ENCODE peak calls at places on chromosome 12, in seven cellular contexts. One of them, this sample, is unnamed.

GRCh38 chr12:2794261-2794735 is 472 bp upstream of the FKBP4 start:
- DNase-seq in sigmoid colon: no peak
- DNase-seq in stomach: no peak
- DNase-seq in transverse colon: peak
- DNase-seq in HepG2: no peak
- DNase-seq in H1: peak
- DNase-seq in GM12878: no peak
- DNase-seq in this sample: no peak

GRCh38 chr12:80559766-80560165 is 115.7 kb downstream of the PTPRQ start:
- DNase-seq in HepG2: no peak
- DNase-seq in transverse colon: no peak
- DNase-seq in stomach: no peak
- DNase-seq in sigmoid colon: no peak
- DNase-seq in H1: no peak
- DNase-seq in GM12878: no peak
- DNase-seq in this sample: no peak

GRCh38 chr12:46364777-46365580 is 7.6 kb downstream of the SLC38A2 start:
- DNase-seq in H1: no peak
- DNase-seq in GM12878: no peak
- DNase-seq in transverse colon: peak
- DNase-seq in sigmoid colon: peak
- DNase-seq in stomach: peak
- DNase-seq in HepG2: peak
- DNase-seq in this sample: no peak

GRCh38 chr12:109718390-109718789 is 4.8 kb downstream of the FAM222A start:
- DNase-seq in sigmoid colon: no peak
- DNase-seq in transverse colon: no peak
- DNase-seq in stomach: no peak
- DNase-seq in HepG2: no peak
- DNase-seq in H1: peak
- DNase-seq in GM12878: no peak
- DNase-seq in this sample: no peak

GRCh38 chr12:92393504-92393903 is 247.9 kb upstream of the BTG1 start:
- DNase-seq in transverse colon: no peak
- DNase-seq in stomach: no peak
- DNase-seq in HepG2: no peak
- DNase-seq in sigmoid colon: no peak
- DNase-seq in GM12878: no peak
- DNase-seq in H1: no peak
- DNase-seq in this sample: no peak

GRCh38 chr12:4278582-4278939 is 5.0 kb downstream of the CCND2 start:
- DNase-seq in GM12878: no peak
- DNase-seq in sigmoid colon: peak
- DNase-seq in stomach: no peak
- DNase-seq in transverse colon: peak
- DNase-seq in HepG2: no peak
- DNase-seq in H1: peak
- DNase-seq in this sample: peak

GRCh38 chr12:49794811-49795653 is 33.2 kb downstream of the NCKAP5L start:
- DNase-seq in H1: no peak
- DNase-seq in HepG2: no peak
- DNase-seq in transverse colon: no peak
- DNase-seq in GM12878: no peak
- DNase-seq in sigmoid colon: peak
- DNase-seq in stomach: no peak
- DNase-seq in this sample: no peak

GRCh38 chr12:105107176-105107496 is 395 bp upstream of the WASHC4 start:
- DNase-seq in H1: no peak
- DNase-seq in HepG2: no peak
- DNase-seq in transverse colon: no peak
- DNase-seq in GM12878: no peak
- DNase-seq in sigmoid colon: peak
- DNase-seq in stomach: no peak
- DNase-seq in this sample: peak

GRCh38 chr12:110304061-110304551 is 23.1 kb downstream of the ATP2A2 start:
- DNase-seq in GM12878: no peak
- DNase-seq in transverse colon: no peak
- DNase-seq in stomach: no peak
- DNase-seq in H1: no peak
- DNase-seq in HepG2: no peak
- DNase-seq in sigmoid colon: no peak
- DNase-seq in this sample: no peak

GRCh38 chr12:18828483-18828882 is 90.6 kb downstream of the CAPZA3 start:
- DNase-seq in stomach: no peak
- DNase-seq in transverse colon: no peak
- DNase-seq in sigmoid colon: no peak
- DNase-seq in H1: no peak
- DNase-seq in GM12878: no peak
- DNase-seq in HepG2: no peak
- DNase-seq in this sample: no peak

GRCh38 chr12:52740591-52740990 is 36.6 kb downstream of the KRT76 start:
- DNase-seq in stomach: no peak
- DNase-seq in GM12878: no peak
- DNase-seq in H1: no peak
- DNase-seq in transverse colon: no peak
- DNase-seq in sigmoid colon: no peak
- DNase-seq in HepG2: no peak
- DNase-seq in this sample: no peak

GRCh38 chr12:14961466-14962155 is at the start of gene ARHGDIB:
- DNase-seq in GM12878: peak
- DNase-seq in transverse colon: peak
- DNase-seq in H1: no peak
- DNase-seq in HepG2: no peak
- DNase-seq in stomach: peak
- DNase-seq in sigmoid colon: no peak
- DNase-seq in this sample: peak

GRCh38 chr12:92505373-92506340 is 197.1 kb upstream of the PLEKHG7 start:
- DNase-seq in transverse colon: peak
- DNase-seq in H1: no peak
- DNase-seq in HepG2: no peak
- DNase-seq in stomach: peak
- DNase-seq in sigmoid colon: peak
- DNase-seq in GM12878: peak
- DNase-seq in this sample: peak

GRCh38 chr12:62683724-62684501 is 217.3 kb downstream of the MON2 start:
- DNase-seq in sigmoid colon: peak
- DNase-seq in H1: no peak
- DNase-seq in GM12878: no peak
- DNase-seq in HepG2: no peak
- DNase-seq in transverse colon: peak
- DNase-seq in stomach: no peak
- DNase-seq in this sample: no peak

GRCh38 chr12:16062611-16063010 is 151.5 kb downstream of the DERA start:
- DNase-seq in transverse colon: no peak
- DNase-seq in H1: no peak
- DNase-seq in sigmoid colon: no peak
- DNase-seq in stomach: no peak
- DNase-seq in GM12878: no peak
- DNase-seq in HepG2: no peak
- DNase-seq in this sample: peak

GRCh38 chr12:65907465-65907864 is 83.2 kb downstream of the HMGA2 start:
- DNase-seq in H1: no peak
- DNase-seq in GM12878: no peak
- DNase-seq in HepG2: no peak
- DNase-seq in transverse colon: no peak
- DNase-seq in sigmoid colon: no peak
- DNase-seq in stomach: no peak
- DNase-seq in this sample: no peak

GRCh38 chr12:46959484-46959883 is 119.9 kb upstream of the PCED1B start:
- DNase-seq in H1: no peak
- DNase-seq in HepG2: no peak
- DNase-seq in sigmoid colon: no peak
- DNase-seq in GM12878: no peak
- DNase-seq in stomach: no peak
- DNase-seq in transverse colon: no peak
- DNase-seq in this sample: no peak

GRCh38 chr12:52896190-52897100 is 8.4 kb downstream of the KRT8 start:
- DNase-seq in stomach: no peak
- DNase-seq in GM12878: no peak
- DNase-seq in sigmoid colon: no peak
- DNase-seq in HepG2: no peak
- DNase-seq in transverse colon: peak
- DNase-seq in H1: no peak
- DNase-seq in this sample: no peak

GRCh38 chr12:120361506-120362208 is 7.3 kb downstream of the MSI1 start:
- DNase-seq in transverse colon: peak
- DNase-seq in stomach: peak
- DNase-seq in sigmoid colon: peak
- DNase-seq in GM12878: no peak
- DNase-seq in H1: peak
- DNase-seq in HepG2: no peak
- DNase-seq in this sample: no peak

DNA sequence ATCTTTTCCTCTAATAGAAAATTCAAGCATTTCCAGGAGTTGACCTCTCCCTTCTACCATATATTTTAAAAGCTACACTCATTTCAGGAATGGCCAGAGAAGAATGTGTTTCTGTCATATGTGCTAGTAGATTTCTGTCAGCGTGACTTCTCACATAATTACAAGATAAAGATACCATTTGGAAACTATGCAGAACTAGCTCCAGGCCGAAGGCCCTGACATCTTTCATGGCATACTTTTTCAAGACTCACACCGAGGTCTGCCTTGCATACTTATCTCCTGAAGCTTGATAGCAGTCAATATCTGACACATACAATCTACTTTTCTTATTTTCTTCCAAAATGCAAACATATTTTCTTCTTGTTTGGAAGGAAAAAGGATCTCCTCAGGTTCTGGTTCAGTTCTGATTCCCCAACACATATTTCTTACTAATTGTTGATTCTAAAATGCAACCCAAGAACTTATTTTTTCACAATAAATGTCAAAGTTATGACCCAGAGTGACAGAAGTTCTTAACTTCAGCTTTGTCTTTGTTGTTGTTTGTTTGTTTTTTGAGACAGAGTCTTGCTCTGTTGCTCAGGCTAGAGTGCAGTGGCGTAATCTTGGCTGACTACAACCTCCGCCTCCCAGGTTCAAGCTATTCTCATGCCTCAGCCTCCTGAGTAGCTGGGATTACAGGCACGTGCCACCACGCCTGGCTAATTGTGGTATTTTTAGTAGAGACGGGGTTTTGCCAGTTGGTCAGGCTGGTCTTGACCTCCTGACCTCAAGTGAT is 99.5 kb downstream of the NTN4 start:
- DNase-seq in sigmoid colon: no peak
- DNase-seq in HepG2: no peak
- DNase-seq in GM12878: no peak
- DNase-seq in stomach: no peak
- DNase-seq in H1: no peak
- DNase-seq in transverse colon: no peak
- DNase-seq in this sample: no peak
- TF ChIP-seq POLR2AphosphoS5 in sigmoid colon: no peak
- TF ChIP-seq POLR2AphosphoS5 in HepG2: no peak
- TF ChIP-seq POLR2AphosphoS5 in GM12878: no peak
- TF ChIP-seq POLR2AphosphoS5 in stomach: no peak
- TF ChIP-seq POLR2AphosphoS5 in H1: no peak
- TF ChIP-seq POLR2AphosphoS5 in transverse colon: no peak
- TF ChIP-seq POLR2AphosphoS5 in this sample: no peak

GRCh38 chr12:91098942-91099341 is 12.4 kb downstream of the LUM start:
- DNase-seq in GM12878: no peak
- DNase-seq in HepG2: no peak
- DNase-seq in stomach: no peak
- DNase-seq in H1: no peak
- DNase-seq in transverse colon: no peak
- DNase-seq in sigmoid colon: peak
- DNase-seq in this sample: no peak
- TF ChIP-seq POLR2AphosphoS5 in GM12878: no peak
- TF ChIP-seq POLR2AphosphoS5 in HepG2: no peak
- TF ChIP-seq POLR2AphosphoS5 in stomach: peak
- TF ChIP-seq POLR2AphosphoS5 in H1: no peak
- TF ChIP-seq POLR2AphosphoS5 in transverse colon: peak
- TF ChIP-seq POLR2AphosphoS5 in sigmoid colon: peak
- TF ChIP-seq POLR2AphosphoS5 in this sample: no peak

GRCh38 chr12:28350502-28350901 is 160.2 kb downstream of the CCDC91 start:
- DNase-seq in transverse colon: no peak
- DNase-seq in stomach: no peak
- DNase-seq in sigmoid colon: no peak
- DNase-seq in H1: no peak
- DNase-seq in HepG2: no peak
- DNase-seq in GM12878: no peak
- DNase-seq in this sample: no peak
- TF ChIP-seq POLR2AphosphoS5 in transverse colon: no peak
- TF ChIP-seq POLR2AphosphoS5 in stomach: no peak
- TF ChIP-seq POLR2AphosphoS5 in sigmoid colon: no peak
- TF ChIP-seq POLR2AphosphoS5 in H1: no peak
- TF ChIP-seq POLR2AphosphoS5 in HepG2: no peak
- TF ChIP-seq POLR2AphosphoS5 in GM12878: no peak
- TF ChIP-seq POLR2AphosphoS5 in this sample: no peak

GRCh38 chr12:102415515-102415914 is 64.8 kb downstream of the IGF1 start:
- DNase-seq in sigmoid colon: no peak
- DNase-seq in HepG2: no peak
- DNase-seq in H1: no peak
- DNase-seq in GM12878: no peak
- DNase-seq in transverse colon: no peak
- DNase-seq in stomach: no peak
- DNase-seq in this sample: no peak

GRCh38 chr12:102417055-102417454 is 63.3 kb downstream of the IGF1 start:
- DNase-seq in H1: no peak
- DNase-seq in transverse colon: no peak
- DNase-seq in HepG2: peak
- DNase-seq in sigmoid colon: no peak
- DNase-seq in GM12878: no peak
- DNase-seq in stomach: no peak
- DNase-seq in this sample: no peak

GRCh38 chr12:102421801-102422583 is 58.4 kb downstream of the IGF1 start:
- DNase-seq in HepG2: no peak
- DNase-seq in H1: no peak
- DNase-seq in GM12878: no peak
- DNase-seq in sigmoid colon: no peak
- DNase-seq in stomach: no peak
- DNase-seq in transverse colon: no peak
- DNase-seq in this sample: no peak

GRCh38 chr12:102423447-102423846 is 56.9 kb downstream of the IGF1 start:
- DNase-seq in stomach: no peak
- DNase-seq in sigmoid colon: no peak
- DNase-seq in GM12878: no peak
- DNase-seq in transverse colon: no peak
- DNase-seq in H1: no peak
- DNase-seq in HepG2: no peak
- DNase-seq in this sample: no peak

DNA sequence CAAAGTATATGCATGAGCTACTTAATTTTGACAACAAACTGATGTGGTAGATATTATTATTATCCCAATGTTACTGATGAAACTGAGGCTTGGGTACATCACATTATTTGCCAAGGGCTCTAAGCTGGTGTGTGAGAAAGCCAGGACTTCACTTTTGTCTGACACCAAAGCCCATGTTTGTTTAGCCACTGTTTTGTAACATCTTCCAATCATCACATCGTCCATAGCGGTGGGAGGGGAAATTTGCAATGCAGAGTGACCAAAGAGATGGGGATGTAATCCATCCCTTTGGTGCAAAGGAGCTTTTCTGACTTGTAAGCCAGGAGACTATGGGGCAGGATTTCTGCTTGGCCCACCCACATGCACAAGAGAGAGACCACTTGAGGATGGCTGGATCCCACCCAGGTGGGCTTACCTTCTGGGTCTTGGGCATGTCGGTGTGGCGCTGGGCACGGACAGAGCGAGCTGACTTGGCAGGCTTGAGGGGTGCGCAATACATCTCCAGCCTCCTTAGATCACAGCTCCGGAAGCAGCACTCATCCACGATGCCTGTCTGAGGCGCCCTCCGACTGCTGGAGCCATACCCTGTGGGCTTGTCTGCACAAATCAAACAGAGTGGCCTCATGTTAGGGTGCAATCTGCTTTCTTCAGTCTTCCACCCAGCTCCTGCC is 61.1 kb downstream of the IGF1 start:
- DNase-seq in H1: no peak
- DNase-seq in stomach: no peak
- DNase-seq in sigmoid colon: no peak
- DNase-seq in GM12878: no peak
- DNase-seq in HepG2: no peak
- DNase-seq in transverse colon: no peak
- DNase-seq in this sample: no peak
- TF ChIP-seq POLR2AphosphoS5 in H1: no peak
- TF ChIP-seq POLR2AphosphoS5 in stomach: no peak
- TF ChIP-seq POLR2AphosphoS5 in sigmoid colon: no peak
- TF ChIP-seq POLR2AphosphoS5 in GM12878: no peak
- TF ChIP-seq POLR2AphosphoS5 in HepG2: no peak
- TF ChIP-seq POLR2AphosphoS5 in transverse colon: no peak
- TF ChIP-seq POLR2AphosphoS5 in this sample: no peak

This sample was measured in HL-60.